ENCODE peak calls at places on chromosomes 11 and 22, in six cellular contexts. Y is BE2C, A is colonic mucosa, M is A549, O is upper lobe of right lung, X is endothelial cell. S is an unnamed sample.
A peak's percentile ranks its signal among the peaks of the same experiment; 100 is the strongest.

GRCh38 chr11:3877252-3878035 is 22.0 kb downstream of the STIM1 start:
- DNase-seq in A (no peak), O (no peak), X (no peak), Y (no peak), M (no peak), S (no peak)

GRCh38 chr22:26646158-26646557 is 11.2 kb upstream of the MIAT start:
- DNase-seq in Y (no peak), M (no peak), O (no peak), A (no peak), X (no peak), S (no peak)

GRCh38 chr22:36409911-36410756 is 22.4 kb upstream of the MYH9 start:
- DNase-seq in M (no peak), X (peak; percentile 68), A (peak; percentile 96), O (peak; percentile 96), Y (no peak), S (peak; percentile 81)

GRCh38 chr11:409600-410471 is 5.0 kb downstream of the SIGIRR start:
- DNase-seq in O (no peak), X (no peak), A (no peak), Y (no peak), M (no peak), S (no peak)

GRCh38 chr11:67351275-67352005 is 1.9 kb downstream of the POLD4 start:
- DNase-seq in Y (no peak), A (peak; percentile 75), X (no peak), M (peak; percentile 89), O (peak; percentile 77), S (peak; percentile 71)

GRCh38 chr11:11659567-11660341 is 37.9 kb upstream of the GALNT18 start:
- DNase-seq in M (peak; percentile 14), X (no peak), O (no peak), A (no peak), Y (no peak), S (no peak)

GRCh38 chr11:70314730-70315129 is 44.2 kb downstream of the PPFIA1 start:
- DNase-seq in A (no peak), O (no peak), M (no peak), X (no peak), Y (peak; percentile 24), S (no peak)

GRCh38 chr11:19380375-19380774 is 139.6 kb upstream of the E2F8 start:
- DNase-seq in X (no peak), M (peak; percentile 77), O (no peak), A (no peak), Y (no peak), S (no peak)

GRCh38 chr22:31218565-31219262 is 6.6 kb downstream of the LIMK2 start:
- DNase-seq in M (no peak), O (no peak), Y (no peak), A (peak; percentile 36), X (no peak), S (no peak)

GRCh38 chr22:22030493-22031182 is 48.1 kb upstream of the TOP3B start:
- DNase-seq in O (no peak), A (no peak), M (peak; percentile 14), Y (peak; percentile 23), X (no peak), S (peak; percentile 8)

GRCh38 chr22:27108425-27109114 is 451.2 kb downstream of the MIAT start:
- DNase-seq in M (peak; percentile 45), O (no peak), A (no peak), X (no peak), Y (peak; percentile 85), S (no peak)

GRCh38 chr11:92249156-92249753 is 24.6 kb downstream of the FAT3 start:
- DNase-seq in X (no peak), O (no peak), A (no peak), Y (no peak), M (no peak), S (no peak)

GRCh38 chr11:47000033-47000432 is 63.5 kb downstream of the CSTPP1 start:
- DNase-seq in M (no peak), O (no peak), X (no peak), Y (no peak), A (no peak), S (no peak)

GRCh38 chr11:27475622-27476021 is 3.0 kb upstream of the LGR4 start:
- DNase-seq in X (no peak), M (no peak), Y (no peak), O (no peak), A (no peak), S (no peak)

GRCh38 chr11:107606122-107606521 is 15.2 kb downstream of the ELMOD1 start:
- DNase-seq in X (no peak), A (no peak), M (no peak), Y (no peak), O (no peak), S (no peak)
- TF ChIP-seq CTCF in X (no peak), A (no peak), M (no peak), Y (peak; percentile 27), O (no peak), S (no peak)

GRCh38 chr11:58289266-58289665 is 21.2 kb upstream of the OR10W1 start:
- DNase-seq in Y (no peak), O (no peak), M (no peak), X (no peak), A (no peak), S (no peak)

GRCh38 chr11:58285483-58286040 is 17.5 kb upstream of the OR10W1 start:
- DNase-seq in O (no peak), Y (no peak), M (no peak), A (no peak), X (no peak), S (peak; percentile 4)

GRCh38 chr11:58292017-58292416 is 24.0 kb upstream of the OR10W1 start:
- DNase-seq in X (no peak), A (no peak), Y (no peak), M (no peak), O (no peak), S (no peak)

GRCh38 chr11:58286249-58286648 is 18.2 kb upstream of the OR10W1 start:
- DNase-seq in O (no peak), M (peak; percentile 47), X (peak; percentile 8), A (peak; percentile 29), Y (no peak), S (peak; percentile 9)
- TF ChIP-seq CTCF in O (peak; percentile 48), M (peak; percentile 20), X (no peak), A (peak; percentile 60), Y (peak; percentile 14), S (no peak)

GRCh38 chr11:65742353-65742752 is 21.8 kb upstream of the RNASEH2C start:
- DNase-seq in O (no peak), X (no peak), Y (no peak), M (no peak), A (no peak), S (no peak)

GRCh38 chr11:65744699-65745042 is 24.1 kb upstream of the RNASEH2C start:
- DNase-seq in X (no peak), A (no peak), Y (no peak), O (no peak), M (no peak), S (no peak)

GRCh38 chr11:65741185-65741584 is 20.6 kb upstream of the RNASEH2C start:
- DNase-seq in Y (no peak), X (no peak), A (no peak), O (no peak), M (no peak), S (no peak)

GRCh38 chr11:65745049-65745448 is 24.5 kb upstream of the RNASEH2C start:
- DNase-seq in A (no peak), M (no peak), Y (peak; percentile 43), X (no peak), O (no peak), S (no peak)

DNA sequence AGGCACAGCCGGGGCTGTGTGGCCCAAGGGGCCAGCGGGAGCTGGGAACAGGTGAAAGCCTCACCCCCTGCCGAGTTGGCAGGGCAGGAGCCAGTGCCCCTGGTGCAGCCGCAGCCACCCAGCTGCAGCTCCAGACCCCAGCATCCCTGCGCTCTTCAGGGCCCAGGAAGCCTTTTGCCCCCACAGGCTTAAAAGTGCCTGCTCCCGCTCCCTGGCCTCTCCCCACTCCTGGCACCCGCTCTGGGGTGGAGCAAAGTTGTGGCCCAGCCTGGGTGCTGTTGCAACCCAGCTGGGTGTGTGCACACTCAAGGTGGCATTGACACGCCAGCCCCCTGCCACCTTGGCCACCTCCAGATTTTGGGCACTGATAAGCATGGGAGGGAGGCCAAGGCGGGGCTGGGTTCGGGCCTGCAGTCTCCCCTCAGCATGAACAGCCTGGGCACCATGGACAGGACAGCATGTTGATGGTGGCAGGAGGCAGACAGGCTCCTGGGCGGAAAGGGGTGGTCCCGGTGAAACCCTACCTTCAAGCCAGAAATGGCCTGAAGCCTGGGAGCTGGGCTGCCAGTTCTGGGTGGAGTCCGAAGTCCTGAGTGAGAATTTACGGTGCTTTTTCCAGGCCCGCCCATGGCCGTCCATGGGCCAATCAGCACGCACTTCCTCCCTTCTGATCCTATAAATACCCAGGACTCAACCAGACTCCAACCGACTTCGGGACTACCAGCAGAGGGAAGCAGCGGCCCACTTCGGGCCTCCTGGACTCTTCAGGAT is 23.5 kb upstream of the RNASEH2C start:
- DNase-seq in X (peak; percentile 6), M (peak; percentile 76), O (no peak), Y (peak; percentile 67), A (peak; percentile 68), S (peak; percentile 39)
- TF ChIP-seq CTCF in X (no peak), M (peak; percentile 40), O (peak; percentile 23), Y (peak; percentile 71), A (no peak), S (no peak)

DNA sequence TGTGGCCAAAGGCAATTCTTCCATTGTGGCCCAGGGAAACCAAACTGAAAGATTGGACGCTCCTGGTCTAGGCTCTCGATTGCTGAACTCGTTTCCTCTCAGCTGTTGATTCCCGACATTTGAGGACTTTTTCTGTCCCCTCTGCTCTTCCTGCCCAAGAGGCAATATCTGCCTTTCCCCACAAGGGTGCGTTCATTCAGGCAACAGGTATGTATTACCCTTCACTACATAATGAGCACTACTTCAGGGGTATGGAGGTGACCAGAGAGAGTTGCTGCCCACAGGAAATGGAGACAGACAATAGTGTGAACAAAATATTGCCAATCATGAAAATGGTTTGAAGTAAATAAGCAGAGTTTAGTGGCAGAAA is 8.2 kb downstream of the PTH start:
- DNase-seq in A (peak; percentile 37), M (peak; percentile 67), Y (no peak), O (no peak), X (no peak), S (no peak)
- TF ChIP-seq CTCF in A (peak; percentile 25), M (no peak), Y (no peak), O (peak; percentile 25), X (no peak), S (peak; percentile 4)

GRCh38 chr11:28674432-28675076 is 566.4 kb downstream of the METTL15 start:
- DNase-seq in Y (peak; percentile 42), M (peak; percentile 27), O (no peak), X (peak; percentile 37), A (no peak), S (peak; percentile 1)
- TF ChIP-seq CTCF in Y (peak; percentile 55), M (peak; percentile 20), O (no peak), X (no peak), A (no peak), S (peak; percentile 12)

DNA sequence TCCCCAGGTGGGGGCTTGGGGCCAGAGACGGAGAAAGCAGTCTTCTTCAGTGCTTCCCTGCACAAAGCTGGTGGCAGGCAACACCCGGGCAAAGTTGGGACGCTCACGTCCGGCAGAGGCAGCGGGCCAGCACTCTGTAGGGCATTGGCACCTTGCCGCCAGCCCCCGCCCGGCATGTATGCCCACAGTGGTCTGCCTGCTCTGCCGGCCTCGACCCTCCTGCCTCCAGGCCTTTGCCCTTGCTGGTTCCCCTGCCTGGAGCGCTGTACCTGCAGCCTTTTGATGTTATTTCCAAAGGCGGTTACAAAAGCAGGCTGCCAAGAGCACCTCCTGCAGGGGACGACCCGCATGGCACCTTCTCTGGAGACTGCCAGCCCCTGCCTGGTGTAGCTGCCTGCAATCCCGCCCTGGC is 56.5 kb upstream of the SHISAL1 start:
- DNase-seq in Y (peak; percentile 8), M (no peak), O (peak; percentile 53), A (no peak), X (peak; percentile 29), S (peak; percentile 16)
- TF ChIP-seq CTCF in Y (peak; percentile 44), M (no peak), O (no peak), A (no peak), X (peak; percentile 55), S (no peak)

S was measured in activated CD8-positive, alpha-beta T cell treated with anti-CD3 and anti-CD28 coated beads for 36 hours.